ENCODE peak calls at places on chromosomes 13 and 19, in eight cellular contexts. P, F, C, T, G, L, N and Z are unnamed samples.

GRCh38 chr13:40637644-40638043 is 28.8 kb downstream of the FOXO1 start:
- DNase-seq in T (no peak), F (no peak), G (no peak), C (no peak), N (peak; percentile 45), L (no peak), P (no peak), Z (no peak)

GRCh38 chr13:73190477-73190876 is 131.7 kb downstream of the KLF5 start:
- DNase-seq in N (no peak), P (no peak), C (no peak), L (no peak), F (no peak), T (no peak), G (no peak), Z (no peak)

GRCh38 chr19:3821156-3821555 is 35.0 kb upstream of the MATK start:
- DNase-seq in N (no peak), F (peak; percentile 50), C (no peak), L (no peak), T (no peak), G (no peak), P (no peak), Z (no peak)

GRCh38 chr19:14672043-14672872 is 2.4 kb downstream of the ADGRE3 start:
- DNase-seq in F (no peak), P (no peak), T (no peak), N (no peak), G (no peak), L (no peak), C (no peak), Z (no peak)

GRCh38 chr13:92804346-92804745 is 422.3 kb upstream of the GPC6 start:
- DNase-seq in L (no peak), T (no peak), G (no peak), C (no peak), F (no peak), N (no peak), P (no peak), Z (no peak)

GRCh38 chr13:40401911-40402776 is 264.3 kb downstream of the FOXO1 start:
- DNase-seq in L (peak; percentile 64), G (peak; percentile 25), P (peak; percentile 88), T (peak; percentile 74), C (no peak), N (peak; percentile 93), F (no peak), Z (no peak)

GRCh38 chr19:48595833-48596232 is 10.7 kb upstream of the SPACA4 start:
- DNase-seq in P (no peak), F (no peak), C (no peak), N (no peak), G (no peak), T (no peak), L (no peak), Z (no peak)

GRCh38 chr13:99859178-99860177 is 112.1 kb downstream of the ZIC5 start:
- DNase-seq in F (no peak), G (no peak), C (no peak), N (no peak), T (peak; percentile 41), L (no peak), P (no peak), Z (no peak)

GRCh38 chr13:99553033-99553432 is 51.8 kb downstream of the TM9SF2 start:
- DNase-seq in N (no peak), T (no peak), C (no peak), L (no peak), G (no peak), P (no peak), F (no peak), Z (no peak)

GRCh38 chr13:104043184-104043583 is 977.0 kb upstream of the SLC10A2 start:
- DNase-seq in L (no peak), T (no peak), C (no peak), F (no peak), N (no peak), G (no peak), P (no peak), Z (no peak)

GRCh38 chr19:43902399-43902798 is 32.7 kb downstream of the ZNF45 start:
- DNase-seq in P (no peak), G (no peak), T (no peak), L (no peak), N (no peak), C (no peak), F (no peak), Z (no peak)

GRCh38 chr13:101726681-101727080 is 274.2 kb downstream of the ITGBL1 start:
- DNase-seq in G (no peak), C (no peak), F (no peak), L (no peak), P (no peak), N (no peak), T (no peak), Z (no peak)

GRCh38 chr19:11106477-11106876 is 17.2 kb downstream of the LDLR start:
- DNase-seq in T (no peak), G (no peak), N (no peak), F (no peak), C (no peak), P (no peak), L (no peak), Z (no peak)

GRCh38 chr19:7916908-7917291 is 2.3 kb downstream of the TGFBR3L start:
- DNase-seq in L (no peak), C (no peak), F (peak; percentile 47), P (no peak), T (no peak), G (no peak), N (no peak), Z (no peak)

GRCh38 chr19:7917292-7918061 is 2.7 kb upstream of the SNAPC2 start:
- DNase-seq in C (no peak), N (peak; percentile 56), G (no peak), L (no peak), T (no peak), P (no peak), F (peak; percentile 83), Z (no peak)

GRCh38 chr19:7919681-7920519 is at the start of gene SNAPC2:
- DNase-seq in C (peak; percentile 80), P (peak; percentile 89), N (peak; percentile 94), L (peak; percentile 92), F (peak; percentile 97), G (peak; percentile 83), T (peak; percentile 70), Z (peak; percentile 72)

GRCh38 chr19:7920520-7921301 is 573 bp downstream of the SNAPC2 start:
- DNase-seq in N (peak; percentile 96), P (peak; percentile 77), L (peak; percentile 89), C (peak; percentile 85), G (peak; percentile 96), F (peak; percentile 99), T (peak; percentile 78), Z (peak; percentile 81)

DNA sequence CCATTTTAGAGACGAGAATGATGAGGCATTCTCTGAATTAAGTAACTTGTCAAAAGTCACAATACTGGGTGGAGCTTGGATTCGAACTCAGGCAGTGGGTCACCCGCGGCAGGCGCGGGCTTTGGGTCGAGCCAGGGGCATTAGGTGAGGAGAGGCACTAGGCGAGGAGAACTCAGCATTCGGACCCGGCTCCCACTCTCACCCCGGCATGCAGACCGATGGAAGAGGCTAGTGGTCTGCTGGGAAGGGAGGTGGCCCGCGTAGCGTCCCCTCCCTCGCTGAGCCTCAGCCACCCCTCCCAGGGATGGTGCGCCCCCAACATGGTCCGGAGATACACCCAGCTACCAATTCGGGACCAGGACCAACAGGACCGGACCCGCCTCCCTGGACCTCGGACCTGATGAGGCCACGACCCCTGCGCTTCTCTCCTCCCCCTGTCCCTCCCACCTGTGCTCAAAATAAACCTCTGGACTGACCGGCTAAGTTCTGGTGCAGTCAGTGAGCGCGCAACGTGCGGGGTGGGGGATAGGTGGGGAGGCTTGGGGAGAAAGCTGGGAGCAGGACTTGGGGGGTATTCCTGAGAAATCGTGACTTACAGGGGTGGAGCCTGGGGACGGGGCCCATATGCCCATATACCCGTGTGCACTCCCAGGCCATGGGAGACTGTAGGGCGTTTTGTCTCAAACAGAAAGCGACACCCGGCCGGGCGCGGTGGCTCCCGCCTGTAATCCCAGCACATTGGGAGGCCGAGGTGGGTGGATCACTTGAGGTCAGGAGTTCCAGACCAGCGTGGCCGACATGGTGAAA is 1.3 kb upstream of the SNAPC2 start:
- DNase-seq in G (no peak), F (no peak), L (no peak), N (no peak), T (no peak), C (no peak), P (peak; percentile 81), Z (no peak)
- TF ChIP-seq POLR2AphosphoS5 in G (no peak), F (no peak), L (no peak), N (no peak), T (no peak), C (no peak), P (peak; percentile 89), Z (no peak)

DNA sequence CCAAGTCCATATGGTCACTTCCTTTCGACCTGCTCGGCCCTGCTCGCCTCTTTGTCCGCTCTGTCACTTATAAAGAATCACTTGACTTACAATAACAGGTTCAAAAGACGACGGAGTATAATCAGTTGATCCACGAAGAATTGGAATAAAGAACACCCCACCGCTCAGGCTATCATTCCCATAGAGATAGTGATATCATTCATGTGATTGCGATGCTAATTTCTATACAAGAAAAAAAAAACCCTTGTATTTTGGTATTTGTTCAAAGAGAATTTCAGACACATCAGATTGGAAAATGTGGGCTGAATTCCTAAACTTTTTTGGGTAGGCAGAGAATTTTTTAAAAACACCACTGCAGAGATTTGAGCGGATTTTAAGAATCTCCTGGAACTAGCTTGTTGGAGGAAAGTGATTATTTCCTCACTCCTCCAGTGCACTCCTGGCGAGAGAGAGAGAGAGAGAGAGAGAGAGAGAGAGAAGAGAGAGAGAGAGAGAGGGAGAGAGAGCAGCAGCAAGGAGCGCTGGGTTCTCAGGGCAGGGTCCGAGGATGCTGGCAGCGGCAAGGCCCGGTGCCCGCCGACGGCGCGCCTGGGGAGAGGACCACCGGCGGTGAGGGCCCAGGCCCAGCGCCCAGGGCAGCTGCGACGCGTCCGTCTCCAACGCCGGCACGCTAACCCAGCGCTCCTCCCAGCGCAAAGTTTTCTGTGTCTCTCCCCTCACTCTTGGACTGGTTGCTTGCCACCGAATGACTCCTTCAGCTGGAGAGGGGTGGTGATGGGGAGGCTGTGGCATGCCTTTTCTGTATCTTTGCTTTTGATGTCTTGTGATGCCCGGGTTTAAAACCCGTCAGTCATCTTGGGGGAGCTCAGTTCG is 149.0 kb upstream of the ZNF536 start:
- DNase-seq in C (no peak), F (peak; percentile 63), N (no peak), L (no peak), G (no peak), P (no peak), T (no peak), Z (no peak)
- TF ChIP-seq EZH2 in C (peak; percentile 35), F (peak; percentile 62), N (no peak), L (no peak), G (no peak), P (no peak), T (no peak), Z (no peak)

GRCh38 chr19:17752865-17753639 is 1.8 kb downstream of the FCHO1 start:
- DNase-seq in C (no peak), G (no peak), N (no peak), L (no peak), T (no peak), P (no peak), F (no peak), Z (no peak)
- H3K4me3 ChIP-seq in C (no peak overlapping the region), G (no peak overlapping the region), N (no peak overlapping the region), L (no peak overlapping the region), T (no peak overlapping the region), P (no peak overlapping the region), F (no peak overlapping the region), Z (no peak overlapping the region)

DNA sequence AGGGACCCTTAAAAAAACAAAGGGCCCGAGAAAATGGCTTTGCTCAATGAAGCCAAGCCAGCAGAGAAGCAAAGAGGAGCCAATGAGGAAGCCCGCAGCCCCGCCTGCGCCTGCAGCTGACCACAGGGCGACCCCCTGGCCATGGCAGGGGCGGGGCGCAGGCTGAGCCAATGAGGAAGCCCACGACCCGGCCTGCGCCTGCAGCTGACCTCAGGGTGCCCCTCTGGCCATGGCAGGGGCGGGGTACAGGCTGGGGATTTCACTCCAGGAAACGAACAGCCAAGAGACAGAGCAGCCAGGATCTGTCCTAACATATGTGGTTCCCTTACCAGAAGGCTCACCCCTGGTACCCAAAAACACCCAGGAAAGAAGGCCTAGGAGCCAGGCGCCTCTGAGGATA is 101.4 kb downstream of the STK24 start:
- DNase-seq in C (no peak), F (peak; percentile 80), P (no peak), G (peak; percentile 33), T (no peak), N (peak; percentile 26), L (no peak), Z (no peak)
- TF ChIP-seq POLR2AphosphoS5 in C (no peak), F (no peak), P (no peak), G (no peak), T (no peak), N (no peak), L (no peak), Z (no peak)